ENCODE peak calls at places on chromosomes 4 and X, in seven cellular contexts. Z is SK-N-SH, N is HCT116, S is H1, M is A549, F is K562, C is GM12878. P is an unnamed sample. For H3K9me3, the result is how much of the 10 kb centered on the place peaks cover.

GRCh38 chr4:76984788-76985211 is 35.2 kb downstream of the SEPTIN11 start:
- DNase-seq in Z (peak), N (no peak), S (no peak), M (no peak), F (no peak), C (no peak), P (peak)

GRCh38 chr4:8857682-8858187 is 13.9 kb downstream of the HMX1 start:
- DNase-seq in Z (no peak), N (no peak), S (no peak), M (no peak), F (no peak), C (no peak), P (no peak)

GRCh38 chrX:15926622-15927021 is 72.0 kb upstream of the AP1S2 start:
- DNase-seq in Z (no peak), N (no peak), S (no peak), M (no peak), F (no peak), C (no peak), P (no peak)

GRCh38 chr4:146654648-146654975 is 15.9 kb downstream of the POU4F2 start:
- DNase-seq in Z (no peak), N (no peak), S (no peak), M (no peak), F (no peak), C (no peak), P (peak)

GRCh38 chr4:142551513-142552280 is 294.4 kb downstream of the INPP4B start:
- DNase-seq in Z (no peak), N (no peak), S (no peak), M (no peak), F (no peak), C (no peak), P (no peak)

GRCh38 chr4:35503435-35503834 is 740.9 kb downstream of the ARAP2 start:
- DNase-seq in Z (no peak), N (no peak), S (no peak), M (no peak), F (no peak), C (no peak), P (no peak)

GRCh38 chr4:83860200-83860599 is 324.3 kb downstream of the GPAT3 start:
- DNase-seq in Z (no peak), N (no peak), S (no peak), M (no peak), F (no peak), C (no peak), P (no peak)

GRCh38 chrX:148784859-148785655 is 284.6 kb downstream of the AFF2 start:
- DNase-seq in Z (no peak), N (no peak), S (no peak), M (no peak), F (no peak), C (no peak), P (no peak)

GRCh38 chrX:77597511-77597910 is 150.3 kb downstream of the FGF16 start:
- DNase-seq in Z (no peak), N (no peak), S (no peak), M (no peak), F (no peak), C (no peak), P (no peak)

GRCh38 chr4:52783069-52783468 is 31.8 kb upstream of the ERVMER34-1 start:
- DNase-seq in Z (no peak), N (no peak), S (no peak), M (no peak), F (no peak), C (no peak), P (no peak)

GRCh38 chr4:80619070-80619674 is 283.6 kb downstream of the CFAP299 start:
- DNase-seq in Z (no peak), N (peak), S (no peak), M (no peak), F (peak), C (no peak), P (no peak)

GRCh38 chr4:48334900-48335384 is 6.4 kb upstream of the SLAIN2 start:
- DNase-seq in Z (no peak), N (no peak), S (no peak), M (no peak), F (peak), C (no peak), P (no peak)

GRCh38 chrX:103431316-103431715 is 55.0 kb downstream of the BEX3 start:
- DNase-seq in Z (no peak), N (no peak), S (no peak), M (no peak), F (no peak), C (no peak), P (peak)

GRCh38 chr4:102862016-102862415 is 6.8 kb upstream of the CISD2 start:
- DNase-seq in Z (no peak), N (no peak), S (no peak), M (no peak), F (no peak), C (no peak), P (no peak)

GRCh38 chr4:108155373-108155772 is 13.4 kb downstream of the LEF1 start:
- DNase-seq in Z (no peak), N (no peak), S (no peak), M (no peak), F (peak), C (no peak), P (no peak)

GRCh38 chr4:32748498-32748897 is 2028.3 kb downstream of the PCDH7 start:
- DNase-seq in Z (no peak), N (no peak), S (no peak), M (no peak), F (no peak), C (no peak), P (no peak)

GRCh38 chr4:2333356-2333841 is 71.5 kb upstream of the MXD4 start:
- DNase-seq in Z (peak), N (no peak), S (no peak), M (no peak), F (no peak), C (peak), P (no peak)

GRCh38 chr4:88880001-88880400 is 177.0 kb downstream of the FAM13A start:
- DNase-seq in Z (no peak), N (no peak), S (no peak), M (no peak), F (no peak), C (no peak), P (no peak)

GRCh38 chrX:101430457-101431078 is 22.5 kb downstream of the HNRNPH2 start:
- DNase-seq in Z (no peak), N (no peak), S (no peak), M (no peak), F (no peak), C (no peak), P (no peak)

GRCh38 chr4:4752025-4752424 is 107.4 kb upstream of the MSX1 start:
- DNase-seq in Z (no peak), N (no peak), S (no peak), M (no peak), F (no peak), C (no peak), P (no peak)

GRCh38 chr4:122602277-122603142 is 18.4 kb downstream of the IL21 start:
- DNase-seq in Z (peak), N (peak), S (no peak), M (peak), F (peak), C (no peak), P (peak)

GRCh38 chr4:1654216-1654945 is 29.7 kb downstream of the FAM53A start:
- DNase-seq in Z (no peak), N (no peak), S (no peak), M (no peak), F (no peak), C (no peak), P (no peak)

GRCh38 chr4:68576272-68577100 is at the start of gene UGT2B17:
- DNase-seq in Z (no peak), N (no peak), S (no peak), M (no peak), F (no peak), C (no peak), P (no peak)

GRCh38 chrX:115472131-115472530 is 88.8 kb upstream of the PLS3 start:
- DNase-seq in Z (no peak), N (no peak), S (no peak), M (no peak), F (no peak), C (no peak), P (no peak)

GRCh38 chr4:187413564-187414358 is 581.8 kb upstream of the ZFP42 start:
- DNase-seq in Z (no peak), N (no peak), S (no peak), M (no peak), F (no peak), C (no peak), P (no peak)

GRCh38 chr4:157043131-157043530 is 32.8 kb upstream of the GLRB start:
- DNase-seq in Z (peak), N (no peak), S (no peak), M (no peak), F (no peak), C (no peak), P (peak)

GRCh38 chrX:15471016-15471415 is 22.1 kb downstream of the PIR start:
- DNase-seq in Z (peak), N (peak), S (no peak), M (peak), F (peak), C (peak), P (peak)

GRCh38 chrX:109134777-109135176 is 347.1 kb downstream of the GUCY2F start:
- DNase-seq in Z (no peak), N (no peak), S (no peak), M (no peak), F (no peak), C (no peak), P (no peak)

GRCh38 chrX:109140463-109140862 is 341.4 kb downstream of the GUCY2F start:
- DNase-seq in Z (no peak), N (no peak), S (no peak), M (no peak), F (no peak), C (no peak), P (no peak)
- H3K9me3 ChIP-seq in Z (under half), N (under half), S (under half), M (under half), F (under half), C (under half), P (under half)

GRCh38 chr4:161577604-161578301 is 586.0 kb downstream of the FSTL5 start:
- DNase-seq in Z (no peak), N (no peak), S (no peak), M (no peak), F (no peak), C (no peak), P (peak)
- TF ChIP-seq MAX in Z (no peak), N (no peak), S (no peak), M (no peak), F (no peak), C (no peak), P (no peak)

GRCh38 chr4:173666-174314 is 49.5 kb downstream of the ZNF718 start:
- DNase-seq in Z (no peak), N (no peak), S (peak), M (no peak), F (no peak), C (no peak), P (no peak)
- H3K9me3 ChIP-seq in Z (under half), N (under half), S (under half), M (under half), F (under half), C (under half), P (under half)

GRCh38 chrX:153456161-153456560 is 10.3 kb upstream of the TREX2 start:
- DNase-seq in Z (no peak), N (no peak), S (no peak), M (no peak), F (no peak), C (no peak), P (no peak)
- TF ChIP-seq MAX in Z (no peak), N (no peak), S (no peak), M (no peak), F (no peak), C (no peak), P (no peak)

P was measured in endothelial cell of umbilical vein.